ENCODE peak calls at places on chromosome 9, in seven cellular contexts. L is esophagus squamous epithelium, Y is upper lobe of left lung, A is prostate gland, Q is GM12878, G is IMR-90, Z is ovary. P is an unnamed sample.

GRCh38 chr9:136147038-136147889 is 28.6 kb upstream of the TMEM250 start:
- DNase-seq in L (no peak), Y (no peak), A (no peak), Q (no peak), G (no peak), Z (peak; percentile 5), P (no peak)

GRCh38 chr9:77598510-77598909 is 49.6 kb downstream of the GNA14 start:
- DNase-seq in L (no peak), Y (no peak), A (no peak), Q (no peak), G (peak; percentile 37), Z (peak; percentile 37), P (no peak)

GRCh38 chr9:95462419-95463121 is 54.2 kb downstream of the PTCH1 start:
- DNase-seq in L (peak; percentile 11), Y (peak; percentile 67), A (peak; percentile 65), Q (peak; percentile 94), G (peak; percentile 94), Z (peak; percentile 72), P (peak; percentile 79)

GRCh38 chr9:4573634-4574391 is 83.5 kb downstream of the SLC1A1 start:
- DNase-seq in L (no peak), Y (no peak), A (peak; percentile 27), Q (no peak), G (no peak), Z (no peak), P (no peak)

GRCh38 chr9:114000063-114000454 is 78.0 kb downstream of the AMBP start:
- DNase-seq in L (no peak), Y (peak; percentile 9), A (no peak), Q (no peak), G (no peak), Z (no peak), P (peak; percentile 1)

GRCh38 chr9:116096046-116096445 is 57.5 kb upstream of the PAPPA start:
- DNase-seq in L (no peak), Y (no peak), A (no peak), Q (no peak), G (peak; percentile 38), Z (no peak), P (no peak)

GRCh38 chr9:93380410-93381060 is 71.0 kb upstream of the FAM120A start:
- DNase-seq in L (no peak), Y (no peak), A (no peak), Q (no peak), G (no peak), Z (no peak), P (no peak)

GRCh38 chr9:73775757-73776156 is 624.1 kb downstream of the ANXA1 start:
- DNase-seq in L (no peak), Y (no peak), A (no peak), Q (no peak), G (no peak), Z (no peak), P (no peak)

GRCh38 chr9:15722888-15723287 is 170.0 kb downstream of the CCDC171 start:
- DNase-seq in L (no peak), Y (no peak), A (no peak), Q (no peak), G (peak; percentile 31), Z (no peak), P (no peak)

GRCh38 chr9:129803679-129804065 is 688 bp downstream of the TOR1B start:
- DNase-seq in L (no peak), Y (no peak), A (no peak), Q (no peak), G (no peak), Z (no peak), P (no peak)

GRCh38 chr9:123346026-123346425 is 10.0 kb upstream of the CRB2 start:
- DNase-seq in L (no peak), Y (no peak), A (no peak), Q (no peak), G (no peak), Z (no peak), P (no peak)

GRCh38 chr9:116737137-116737546 is 50.0 kb downstream of the TRIM32 start:
- DNase-seq in L (peak; percentile 6), Y (peak; percentile 70), A (peak; percentile 70), Q (peak; percentile 1), G (peak; percentile 66), Z (peak; percentile 34), P (peak; percentile 62)

DNA sequence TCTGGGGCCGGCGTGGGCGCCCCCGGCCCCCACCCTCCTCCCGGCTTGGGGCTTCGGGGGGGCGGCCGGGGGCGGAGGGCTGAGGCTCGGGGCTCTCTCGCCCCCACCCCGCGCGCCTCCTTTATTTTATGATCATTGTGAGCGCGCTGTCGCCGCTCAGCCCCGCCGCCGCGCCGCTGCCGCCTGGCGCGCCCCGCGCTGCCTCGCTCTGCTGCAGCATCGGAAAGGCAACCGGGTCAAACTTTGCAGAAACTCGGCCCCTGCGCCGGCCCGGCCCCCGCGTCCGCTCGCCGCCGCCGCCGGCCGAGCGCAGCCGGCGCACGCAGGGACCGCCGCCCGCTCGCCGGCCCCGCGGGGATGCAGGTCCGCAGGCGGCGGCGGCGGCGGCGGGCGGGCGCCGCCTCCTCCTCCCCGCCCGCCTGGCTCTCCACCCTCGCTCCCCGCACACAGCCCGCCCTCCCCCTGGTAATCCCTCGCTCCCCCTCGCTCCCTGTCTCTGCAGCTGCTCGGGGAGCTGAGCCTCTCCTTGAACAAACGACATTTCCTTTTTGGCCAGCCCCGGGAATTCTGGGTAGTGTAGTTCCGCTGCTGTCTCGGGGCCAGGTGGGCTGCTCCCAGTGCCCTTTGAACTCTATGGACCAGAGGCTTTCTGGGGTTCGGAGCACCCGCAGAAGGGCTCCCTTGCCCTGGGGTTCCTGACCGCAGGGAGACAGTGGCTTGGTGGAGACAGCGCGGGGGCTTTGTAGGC is 1.5 kb upstream of the FAM78A start:
- DNase-seq in L (no peak), Y (peak; percentile 86), A (peak; percentile 69), Q (no peak), G (peak; percentile 78), Z (peak; percentile 75), P (peak; percentile 79)
- TF ChIP-seq POLR2A in L (no peak), Y (no peak), A (no peak), Q (peak; percentile 26), G (no peak), Z (no peak), P (no peak)

DNA sequence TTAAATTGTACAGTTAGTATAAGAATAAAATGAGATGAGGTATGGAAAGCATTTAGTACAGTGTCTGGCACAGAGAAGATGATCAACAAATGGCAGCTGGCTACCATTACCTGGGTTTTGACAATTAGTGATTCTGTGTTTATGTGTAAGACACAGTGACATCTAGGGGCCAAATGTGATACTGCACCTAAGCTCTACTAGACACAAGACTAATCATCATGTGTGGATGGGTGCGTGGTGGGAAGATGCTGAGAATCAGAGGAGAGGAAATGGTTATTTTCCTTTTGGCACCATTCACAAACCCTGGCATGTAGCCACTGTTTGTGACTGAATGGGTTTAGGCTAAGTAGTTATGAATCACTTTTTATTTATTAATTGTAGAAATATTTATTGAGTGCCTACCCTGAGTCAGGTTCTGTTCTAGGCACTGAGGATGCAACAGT is 109.8 kb upstream of the TBC1D2 start:
- DNase-seq in L (no peak), Y (no peak), A (no peak), Q (no peak), G (peak; percentile 55), Z (no peak), P (no peak)
- TF ChIP-seq CTCF in L (no peak), Y (peak; percentile 19), A (no peak), Q (peak; percentile 59), G (peak; percentile 39), Z (no peak), P (no peak)

DNA sequence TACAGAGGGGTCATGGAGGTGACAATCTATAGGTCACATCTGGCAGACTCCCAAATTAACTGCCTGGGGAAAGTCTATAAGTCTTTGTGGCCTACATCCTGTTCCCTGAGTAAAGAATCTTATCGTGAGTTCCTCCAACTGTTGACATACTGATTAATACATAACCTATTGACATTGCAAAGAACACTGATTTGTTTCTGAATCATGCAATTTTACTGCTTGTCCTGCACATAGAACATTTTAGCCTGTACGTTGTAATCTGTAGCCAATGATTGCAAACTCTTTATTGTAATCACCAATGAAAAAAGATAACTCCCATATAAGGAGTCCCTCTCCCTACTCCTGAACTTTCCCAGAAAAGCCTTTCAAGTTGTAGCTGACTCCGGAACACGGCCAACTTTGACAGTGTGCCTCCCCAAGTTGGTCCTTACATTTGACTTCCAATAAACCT is 18.8 kb upstream of the OR2K2 start:
- DNase-seq in L (no peak), Y (no peak), A (no peak), Q (no peak), G (peak; percentile 35), Z (no peak), P (no peak)
- TF ChIP-seq POLR2A in L (no peak), Y (no peak), A (no peak), Q (no peak), G (no peak), Z (no peak), P (no peak)

DNA sequence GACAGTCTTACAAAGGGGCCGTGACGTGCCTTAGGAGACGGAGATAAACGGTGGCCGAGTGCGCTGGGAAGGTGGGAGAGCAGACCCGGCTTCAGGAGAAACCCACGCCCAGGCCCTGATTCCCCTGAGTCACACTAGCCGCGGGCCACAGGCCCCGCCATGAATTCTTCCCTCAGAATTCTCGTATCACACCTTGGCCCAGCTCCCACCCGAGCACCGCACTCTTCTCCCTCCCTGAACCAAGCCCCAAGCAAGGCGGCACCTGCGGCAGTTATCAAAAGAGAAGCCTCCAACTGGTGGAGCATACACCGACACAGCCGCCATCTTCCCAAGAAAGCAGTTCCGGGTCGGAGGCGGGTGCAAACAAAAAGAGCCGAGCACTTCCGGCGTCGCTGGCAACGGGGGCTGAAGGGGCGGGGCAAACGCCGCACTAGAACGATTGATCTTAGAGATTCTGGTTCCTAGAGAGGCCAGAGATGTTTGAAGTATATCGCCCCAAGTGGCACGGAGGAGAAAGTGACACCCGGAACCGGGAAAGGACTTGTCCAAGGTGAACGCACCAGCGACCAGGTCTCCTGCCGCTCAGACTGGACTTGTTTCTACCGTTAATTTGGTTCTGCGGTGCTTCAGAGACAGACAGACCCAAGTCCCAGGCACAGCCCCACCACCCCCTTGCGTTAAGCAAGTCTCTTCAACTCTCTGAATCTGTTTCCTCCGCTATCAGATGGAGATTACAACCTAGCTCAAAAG is at the start of gene PSMB7:
- DNase-seq in L (peak; percentile 84), Y (peak; percentile 95), A (peak; percentile 93), Q (peak; percentile 87), G (peak; percentile 96), Z (peak; percentile 96), P (peak; percentile 96)
- TF ChIP-seq CTCF in L (peak; percentile 78), Y (peak; percentile 79), A (no peak), Q (peak; percentile 93), G (peak; percentile 72), Z (peak; percentile 75), P (peak; percentile 83)

P was measured in tibial nerve.